ENCODE peak calls at places on chromosomes 11 and 22, in ten cellular contexts. D, U, Y, S, Q, A, H, C, T and R are unnamed samples.

GRCh38 chr11:94791216-94791889 is 23.2 kb downstream of the AMOTL1 start:
- DNase-seq in D (no peak), U (no peak), Y (no peak), S (no peak), Q (no peak), A (no peak), H (no peak), C (no peak), T (no peak), R (peak)

GRCh38 chr22:44391026-44391425 is 78.3 kb upstream of the SHISAL1 start:
- DNase-seq in D (peak), U (no peak), Y (no peak), S (no peak), Q (no peak), A (no peak), H (no peak), C (no peak), T (no peak), R (no peak)

GRCh38 chr11:72010529-72011233 is 12.0 kb downstream of the IL18BP start:
- DNase-seq in D (no peak), U (no peak), Y (no peak), S (no peak), Q (no peak), A (no peak), H (no peak), C (no peak), T (no peak), R (no peak)

GRCh38 chr11:74680035-74680671 is 51.1 kb downstream of the CHRDL2 start:
- DNase-seq in D (no peak), U (no peak), Y (no peak), S (no peak), Q (no peak), A (peak), H (no peak), C (no peak), T (no peak), R (no peak)

GRCh38 chr11:47977651-47978050 is 2.7 kb upstream of the PTPRJ start:
- DNase-seq in D (no peak), U (no peak), Y (no peak), S (no peak), Q (no peak), A (no peak), H (no peak), C (no peak), T (no peak), R (no peak)

GRCh38 chr11:89516496-89516895 is 25.3 kb upstream of the NOX4 start:
- DNase-seq in D (no peak), U (no peak), Y (no peak), S (no peak), Q (no peak), A (no peak), H (no peak), C (no peak), T (no peak), R (no peak)

GRCh38 chr22:44671742-44672141 is 30.3 kb upstream of the PRR5 start:
- DNase-seq in D (no peak), U (no peak), Y (no peak), S (no peak), Q (no peak), A (no peak), H (no peak), C (no peak), T (no peak), R (peak)

GRCh38 chr11:96713301-96713700 is 323.5 kb downstream of the JRKL start:
- DNase-seq in D (no peak), U (no peak), Y (no peak), S (no peak), Q (no peak), A (no peak), H (no peak), C (no peak), T (no peak), R (no peak)

GRCh38 chr11:113859665-113860064 is 15.7 kb downstream of the USP28 start:
- DNase-seq in D (no peak), U (no peak), Y (no peak), S (no peak), Q (no peak), A (no peak), H (no peak), C (no peak), T (no peak), R (peak)

GRCh38 chr11:33654594-33654993 is 46.0 kb downstream of the C11orf91 start:
- DNase-seq in D (no peak), U (no peak), Y (no peak), S (no peak), Q (no peak), A (no peak), H (no peak), C (no peak), T (no peak), R (no peak)

GRCh38 chr11:70745936-70746335 is 347.6 kb downstream of the CTTN start:
- DNase-seq in D (no peak), U (no peak), Y (no peak), S (no peak), Q (no peak), A (no peak), H (no peak), C (no peak), T (no peak), R (no peak)

GRCh38 chr11:126816655-126817054 is 183.9 kb downstream of the KIRREL3 start:
- DNase-seq in D (no peak), U (no peak), Y (no peak), S (no peak), Q (no peak), A (no peak), H (no peak), C (no peak), T (peak), R (no peak)

GRCh38 chr11:2459796-2460531 is 15.2 kb downstream of the KCNQ1 start:
- DNase-seq in D (peak), U (no peak), Y (no peak), S (no peak), Q (no peak), A (no peak), H (no peak), C (no peak), T (no peak), R (no peak)